ENCODE peak calls at places on chromosomes 7 and 10, in six cellular contexts. Y, M, E, C, O and A are unnamed samples.

GRCh38 chr10:3704565-3705360 is 80.2 kb downstream of the KLF6 start:
- DNase-seq in Y (no peak), E (no peak), M (no peak), O (no peak), C (no peak), A (no peak)

GRCh38 chr10:79193694-79194382 is 125.1 kb downstream of the ZMIZ1 start:
- DNase-seq in Y (no peak), E (no peak), M (no peak), C (no peak), O (no peak), A (no peak)

GRCh38 chr7:53877688-53878087 is 664.5 kb upstream of the VSTM2A start:
- DNase-seq in C (no peak), M (no peak), E (no peak), Y (no peak), O (no peak), A (no peak)

GRCh38 chr10:94129393-94130130 is 135.8 kb downstream of the PLCE1 start:
- DNase-seq in O (no peak), M (no peak), Y (no peak), E (peak), C (peak), A (no peak)

GRCh38 chr7:151658778-151659177 is 139.1 kb upstream of the RHEB start:
- DNase-seq in Y (no peak), C (no peak), M (no peak), O (no peak), E (no peak), A (no peak)

GRCh38 chr10:80161321-80162084 is 29.0 kb downstream of the PLAC9 start:
- DNase-seq in C (peak), M (no peak), E (no peak), Y (peak), O (no peak), A (no peak)

GRCh38 chr7:24757799-24758275 is 573 bp upstream of the GSDME start:
- DNase-seq in M (no peak), O (no peak), Y (no peak), E (peak), C (peak), A (no peak)

GRCh38 chr7:123682690-123683089 is 27.0 kb downstream of the LMOD2 start:
- DNase-seq in O (no peak), Y (peak), E (peak), C (peak), M (peak), A (no peak)

GRCh38 chr7:142807855-142808460 is 37.2 kb downstream of the PRSS2 start:
- DNase-seq in C (no peak), E (no peak), O (no peak), M (peak), Y (no peak), A (peak)

GRCh38 chr7:129872054-129872453 is 80.7 kb downstream of the UBE2H start:
- DNase-seq in Y (no peak), M (no peak), E (no peak), O (no peak), C (no peak), A (no peak)

GRCh38 chr10:88385601-88386203 is 197.4 kb downstream of the RNLS start:
- DNase-seq in O (peak), M (peak), Y (peak), C (peak), E (no peak), A (peak)

GRCh38 chr10:119724630-119725549 is 960 bp upstream of the INPP5F start:
- DNase-seq in E (no peak), Y (peak), O (no peak), C (no peak), M (no peak), A (no peak)

GRCh38 chr7:99395616-99396327 is 12.6 kb downstream of the PDAP1 start:
- DNase-seq in E (no peak), O (no peak), Y (peak), M (no peak), C (no peak), A (no peak)

GRCh38 chr10:43963793-43964425 is 315.2 kb upstream of the ZNF32 start:
- DNase-seq in Y (no peak), M (no peak), E (no peak), C (no peak), O (no peak), A (peak)

GRCh38 chr7:100095289-100095688 is 5.9 kb downstream of the MCM7 start:
- DNase-seq in M (no peak), C (no peak), Y (no peak), E (no peak), O (no peak), A (no peak)

GRCh38 chr10:73493781-73494180 is 2.0 kb downstream of the PPP3CB start:
- DNase-seq in E (no peak), Y (no peak), M (no peak), O (no peak), C (no peak), A (no peak)

GRCh38 chr10:4457597-4457996 is 368.4 kb upstream of the AKR1E2 start:
- DNase-seq in E (no peak), C (no peak), M (no peak), O (no peak), Y (no peak), A (no peak)

GRCh38 chr7:141649865-141650499 is 52.0 kb downstream of the DENND11 start:
- DNase-seq in C (peak), O (peak), E (peak), Y (peak), M (peak), A (no peak)

GRCh38 chr7:77458786-77459185 is 42.6 kb upstream of the GSAP start:
- DNase-seq in M (no peak), O (no peak), Y (no peak), C (no peak), E (no peak), A (no peak)

GRCh38 chr7:25854608-25855497 is 297.1 kb upstream of the NFE2L3 start:
- DNase-seq in O (no peak), E (peak), M (peak), C (peak), Y (peak), A (no peak)

GRCh38 chr7:128215281-128215680 is 25.8 kb upstream of the LEP start:
- DNase-seq in O (no peak), Y (no peak), C (no peak), M (no peak), E (peak), A (peak)

GRCh38 chr10:72058989-72059842 is 29.1 kb downstream of the SPOCK2 start:
- DNase-seq in O (no peak), M (no peak), E (no peak), C (no peak), Y (no peak), A (peak)

GRCh38 chr7:931871-932650 is 22.4 kb downstream of the ADAP1 start:
- DNase-seq in M (no peak), C (no peak), Y (no peak), E (no peak), O (no peak), A (peak)

GRCh38 chr7:22860784-22861482 is 38.3 kb upstream of the TOMM7 start:
- DNase-seq in E (no peak), C (peak), M (no peak), Y (no peak), O (no peak), A (no peak)